ENCODE peak calls at places on chromosomes 7 and 10, in ten cellular contexts. M is body of pancreas; N is breast epithelium; H is aorta; X is heart left ventricle; B is dorsolateral prefrontal cortex; F is OCI-LY7; Z is substantia nigra; S is right cardiac atrium; I is CD8-positive, alpha-beta memory T cell. V is an unnamed sample.

GRCh38 chr10:780536-781524 is 91.4 kb upstream of the DIP2C start:
- DNase-seq in X (no peak), S (peak), I (no peak), M (no peak), Z (no peak), H (peak), B (no peak), N (peak), F (no peak), V (no peak)

GRCh38 chr10:11757452-11757819 is 15.3 kb downstream of the ECHDC3 start:
- DNase-seq in B (no peak), I (no peak), N (no peak), S (peak), Z (no peak), X (peak), H (no peak), F (no peak), M (peak), V (no peak)

GRCh38 chr10:116730464-116731260 is 11.7 kb downstream of the HSPA12A start:
- DNase-seq in F (no peak), X (no peak), Z (no peak), M (no peak), B (no peak), I (no peak), S (no peak), N (no peak), H (no peak), V (no peak)

GRCh38 chr10:84184517-84184916 is 9.8 kb upstream of the CDHR1 start:
- DNase-seq in F (no peak), N (no peak), Z (no peak), S (no peak), B (no peak), H (no peak), X (no peak), I (no peak), M (no peak), V (no peak)

GRCh38 chr10:51251110-51251509 is 176.8 kb downstream of the PRKG1 start:
- DNase-seq in I (no peak), S (no peak), Z (no peak), F (no peak), X (no peak), H (no peak), N (no peak), B (no peak), M (no peak), V (no peak)

GRCh38 chr10:4717670-4718069 is 108.3 kb upstream of the AKR1E2 start:
- DNase-seq in B (no peak), F (no peak), M (no peak), I (no peak), X (no peak), S (no peak), H (no peak), Z (no peak), N (no peak), V (no peak)

GRCh38 chr10:100835810-100836209 is 77.0 kb upstream of the SLF2 start:
- DNase-seq in I (no peak), N (no peak), Z (no peak), X (no peak), B (no peak), F (no peak), M (no peak), S (no peak), H (no peak), V (no peak)

GRCh38 chr7:105487559-105488218 is 34.4 kb downstream of the PUS7 start:
- DNase-seq in S (peak), N (no peak), B (no peak), I (no peak), Z (no peak), F (peak), X (peak), H (no peak), M (no peak), V (no peak)

GRCh38 chr7:10912077-10912476 is 61.6 kb upstream of the PHF14 start:
- DNase-seq in N (no peak), I (no peak), B (no peak), M (no peak), H (no peak), Z (no peak), X (no peak), F (no peak), S (no peak), V (no peak)

GRCh38 chr10:3077940-3078630 is 10.7 kb downstream of the PFKP start:
- DNase-seq in H (no peak), F (no peak), S (no peak), Z (no peak), B (no peak), I (no peak), X (no peak), M (no peak), N (peak), V (no peak)

GRCh38 chr10:91908358-91909177 is 718 bp downstream of the FGFBP3 start:
- DNase-seq in Z (no peak), S (peak), B (peak), F (peak), M (peak), H (peak), I (peak), X (peak), N (peak), V (peak)

GRCh38 chr7:83096065-83096580 is 66.6 kb downstream of the PCLO start:
- DNase-seq in N (no peak), M (no peak), I (no peak), B (no peak), Z (no peak), F (no peak), S (no peak), H (no peak), X (no peak), V (no peak)

GRCh38 chr10:66782144-66782543 is 143.7 kb upstream of the LRRTM3 start:
- DNase-seq in F (no peak), B (no peak), X (no peak), I (no peak), S (no peak), M (no peak), N (no peak), H (no peak), Z (no peak), V (no peak)

GRCh38 chr7:26460326-26460725 is 168.7 kb downstream of the SNX10 start:
- DNase-seq in H (no peak), X (no peak), S (no peak), Z (no peak), F (no peak), B (no peak), M (peak), N (no peak), I (no peak), V (no peak)

GRCh38 chr10:59079386-59080226 is 96.8 kb upstream of the PHYHIPL start:
- DNase-seq in X (no peak), Z (no peak), M (no peak), B (no peak), I (no peak), F (no peak), N (no peak), S (no peak), H (no peak), V (no peak)
- H3K27ac ChIP-seq in X (peak), Z (no peak), M (peak), B (peak), I (no peak), F (no peak), N (no peak), S (no peak), H (peak), V (no peak)

DNA sequence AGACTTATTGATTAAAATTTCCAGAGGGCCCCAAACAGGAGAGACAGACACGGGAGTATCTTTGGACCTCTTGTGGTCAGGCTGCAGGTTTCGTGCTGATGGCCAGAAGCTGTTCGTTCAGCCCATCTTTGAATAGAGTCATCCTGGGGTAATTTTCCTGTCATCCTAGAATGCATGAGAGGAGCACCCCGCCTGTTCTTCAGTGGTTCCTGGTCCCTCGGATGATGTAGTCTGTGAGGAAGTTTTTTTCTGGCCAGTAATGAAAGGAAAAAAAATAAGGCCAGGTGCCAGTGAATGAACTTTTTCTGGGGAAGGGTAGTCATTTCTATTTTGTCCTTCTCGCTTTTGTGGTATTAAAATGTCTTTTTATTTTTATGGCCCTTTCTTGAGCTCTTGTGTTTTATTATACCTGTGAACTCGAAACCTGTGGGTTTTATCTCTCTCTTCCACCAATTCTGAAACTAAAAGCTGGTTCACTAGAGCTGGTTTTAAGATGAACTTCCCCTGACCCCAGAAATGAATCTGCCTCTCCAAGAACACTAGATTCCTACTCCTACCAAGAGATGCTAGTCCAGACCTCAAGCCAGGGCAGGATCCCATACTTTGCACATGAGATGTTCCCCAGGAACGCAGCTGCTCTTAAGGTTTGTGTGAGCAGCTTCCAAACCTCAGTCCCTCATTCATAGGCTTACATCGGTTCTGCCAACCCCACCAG is 15.4 kb upstream of the MEST start:
- DNase-seq in Z (no peak), I (no peak), S (no peak), B (no peak), M (no peak), H (no peak), F (no peak), N (no peak), X (no peak), V (no peak)
- H3K27ac ChIP-seq in Z (no peak), I (no peak), S (no peak), B (no peak), M (no peak), H (no peak), F (no peak), N (no peak), X (no peak), V (no peak)

GRCh38 chr10:9331583-9332008 is 1277.1 kb downstream of the GATA3 start:
- DNase-seq in X (no peak), F (peak), I (no peak), N (no peak), Z (no peak), B (no peak), S (no peak), M (no peak), H (no peak), V (no peak)
- H3K27ac ChIP-seq in X (no peak), F (no peak), I (no peak), N (no peak), Z (no peak), B (no peak), S (no peak), M (no peak), H (no peak), V (no peak)

GRCh38 chr10:110006358-110007170 is 1.2 kb upstream of the ADD3 start:
- DNase-seq in F (peak), I (peak), X (peak), N (no peak), S (peak), H (peak), M (no peak), Z (no peak), B (no peak), V (peak)
- H3K27ac ChIP-seq in F (no peak), I (peak), X (peak), N (peak), S (peak), H (peak), M (peak), Z (peak), B (peak), V (peak)

GRCh38 chr7:31981874-31982390 is 88.3 kb downstream of the PDE1C start:
- DNase-seq in F (no peak), N (no peak), H (no peak), I (no peak), X (no peak), B (no peak), M (no peak), Z (no peak), S (peak), V (no peak)
- H3K27ac ChIP-seq in F (no peak), N (no peak), H (no peak), I (no peak), X (peak), B (no peak), M (no peak), Z (no peak), S (peak), V (no peak)

GRCh38 chr10:71850021-71850744 is 868 bp downstream of the PSAP start:
- DNase-seq in H (peak), S (no peak), Z (no peak), F (no peak), B (no peak), X (no peak), N (no peak), I (no peak), M (no peak), V (no peak)
- H3K27ac ChIP-seq in H (no peak), S (peak), Z (peak), F (peak), B (peak), X (peak), N (peak), I (peak), M (peak), V (peak)

DNA sequence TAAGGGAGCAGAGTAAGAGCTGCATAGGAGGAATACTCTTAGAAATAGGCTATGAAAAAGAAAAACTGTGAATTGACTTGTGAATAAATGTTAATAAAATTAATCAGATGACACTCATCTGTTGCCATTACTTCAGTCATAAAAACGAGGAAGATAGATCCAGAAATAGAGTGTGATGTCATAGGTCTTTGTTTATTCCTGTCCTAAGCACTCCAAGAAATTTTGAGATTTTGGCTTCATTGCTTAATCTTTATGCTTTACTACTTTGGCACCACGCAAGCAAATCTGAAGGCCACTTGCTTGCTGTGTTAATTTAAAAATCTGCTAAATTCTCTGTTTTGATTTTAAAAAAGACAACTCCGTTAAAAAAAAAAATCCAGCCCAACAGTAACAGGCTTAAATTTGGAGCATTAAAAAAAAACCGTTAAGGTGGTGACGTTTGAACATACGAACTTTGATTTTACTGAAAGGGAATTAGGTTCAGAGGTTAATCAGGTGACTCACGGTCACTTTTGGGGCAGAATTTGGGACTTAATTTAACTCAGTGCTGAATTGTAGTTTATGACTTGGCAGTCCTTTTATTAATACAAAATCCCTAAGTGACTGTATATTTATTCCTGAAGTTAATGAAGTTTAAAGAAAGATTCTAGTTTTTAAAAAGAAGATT is 3.4 kb downstream of the IFRD1 start:
- DNase-seq in Z (no peak), F (no peak), S (no peak), N (no peak), M (no peak), X (no peak), H (no peak), B (no peak), I (no peak), V (no peak)
- H3K27ac ChIP-seq in Z (no peak), F (no peak), S (no peak), N (peak), M (peak), X (peak), H (no peak), B (peak), I (no peak), V (peak)

GRCh38 chr7:77930496-77930895 is 131.9 kb downstream of the PHTF2 start:
- DNase-seq in H (no peak), N (no peak), B (no peak), M (no peak), X (no peak), F (no peak), S (no peak), I (no peak), Z (no peak), V (no peak)

GRCh38 chr7:77931841-77932240 is 133.3 kb downstream of the PHTF2 start:
- DNase-seq in X (no peak), B (no peak), F (no peak), S (no peak), I (no peak), Z (no peak), H (no peak), N (no peak), M (no peak), V (no peak)

GRCh38 chr7:77935652-77936348 is 137.2 kb downstream of the PHTF2 start:
- DNase-seq in N (no peak), H (no peak), I (no peak), S (no peak), M (no peak), Z (no peak), F (peak), X (no peak), B (no peak), V (no peak)

GRCh38 chr7:77933394-77933793 is 134.8 kb downstream of the PHTF2 start:
- DNase-seq in N (no peak), H (no peak), F (no peak), S (no peak), B (no peak), X (no peak), Z (no peak), M (no peak), I (no peak), V (no peak)
- H3K27ac ChIP-seq in N (no peak), H (no peak), F (no peak), S (no peak), B (no peak), X (no peak), Z (no peak), M (no peak), I (no peak), V (no peak)

GRCh38 chr10:72029414-72029813 is 58.9 kb downstream of the SPOCK2 start:
- DNase-seq in I (no peak), B (no peak), F (no peak), N (no peak), H (no peak), S (no peak), Z (no peak), X (no peak), M (no peak), V (no peak)
- H3K27ac ChIP-seq in I (no peak), B (no peak), F (no peak), N (no peak), H (no peak), S (peak), Z (no peak), X (no peak), M (no peak), V (no peak)

GRCh38 chr7:102966450-102966849 is 53.6 kb downstream of the LRRC17 start:
- DNase-seq in S (no peak), M (no peak), N (no peak), X (no peak), B (no peak), F (no peak), I (no peak), Z (no peak), H (no peak), V (no peak)

GRCh38 chr7:102973096-102973802 is 60.4 kb downstream of the LRRC17 start:
- DNase-seq in B (no peak), S (peak), X (no peak), I (no peak), Z (no peak), H (no peak), M (no peak), N (no peak), F (no peak), V (no peak)

GRCh38 chr7:102967798-102968197 is 55.0 kb downstream of the LRRC17 start:
- DNase-seq in Z (no peak), B (no peak), I (no peak), S (no peak), M (no peak), X (no peak), H (no peak), F (no peak), N (no peak), V (no peak)
- H3K27ac ChIP-seq in Z (no peak), B (no peak), I (no peak), S (no peak), M (no peak), X (no peak), H (no peak), F (no peak), N (no peak), V (no peak)